ENCODE peak calls at places on chromosomes 11 and 22, in six cellular contexts. V is IMR-90, P is HepG2, F is H1, W is GM12878, I is K562. T is an unnamed sample.

GRCh38 chr11:12744831-12745502 is 70.7 kb downstream of the TEAD1 start:
- DNase-seq in P (no peak), W (no peak), F (no peak), V (peak), I (no peak), T (no peak)

GRCh38 chr11:75852406-75853017 is 37.5 kb downstream of the UVRAG start:
- DNase-seq in W (no peak), F (no peak), I (no peak), V (no peak), P (no peak), T (no peak)

GRCh38 chr22:20750461-20751184 is 23.3 kb upstream of the SERPIND1 start:
- DNase-seq in P (no peak), I (peak), W (peak), V (peak), F (no peak), T (no peak)

GRCh38 chr11:66100272-66101037 is 30.4 kb downstream of the PACS1 start:
- DNase-seq in P (no peak), F (no peak), W (no peak), I (no peak), V (no peak), T (peak)

GRCh38 chr11:17272823-17273222 is 3.7 kb upstream of the NUCB2 start:
- DNase-seq in I (no peak), V (no peak), P (no peak), F (no peak), W (no peak), T (no peak)

GRCh38 chr11:60743058-60743457 is 13.6 kb upstream of the MS4A15 start:
- DNase-seq in F (no peak), V (no peak), W (no peak), I (no peak), P (no peak), T (no peak)

GRCh38 chr22:34880667-34881066 is 185.3 kb upstream of the ISX start:
- DNase-seq in F (no peak), W (no peak), V (no peak), P (no peak), I (no peak), T (no peak)

GRCh38 chr11:110481523-110481922 is 51.8 kb downstream of the FDX1 start:
- DNase-seq in V (no peak), P (no peak), W (no peak), I (peak), F (no peak), T (no peak)

GRCh38 chr11:87265132-87265531 is 227.4 kb downstream of the TMEM135 start:
- DNase-seq in P (no peak), V (peak), W (no peak), I (no peak), F (no peak), T (no peak)

GRCh38 chr11:82842019-82842418 is 58.2 kb downstream of the PRCP start:
- DNase-seq in I (no peak), W (no peak), P (no peak), V (no peak), F (no peak), T (no peak)

GRCh38 chr11:44718612-44719390 is 8.0 kb upstream of the TSPAN18 start:
- DNase-seq in P (no peak), I (no peak), V (no peak), F (no peak), W (no peak), T (no peak)

GRCh38 chr11:116104480-116105174 is 600.4 kb upstream of the CADM1 start:
- DNase-seq in W (no peak), P (no peak), F (no peak), V (no peak), I (no peak), T (no peak)

GRCh38 chr11:44950036-44950624 is 553 bp downstream of the TP53I11 start:
- DNase-seq in P (no peak), I (no peak), W (no peak), V (no peak), F (peak), T (peak)

GRCh38 chr11:41116970-41117369 is 342.5 kb downstream of the LRRC4C start:
- DNase-seq in F (peak), V (no peak), W (no peak), I (no peak), P (no peak), T (no peak)

GRCh38 chr11:41113160-41113559 is 346.3 kb downstream of the LRRC4C start:
- DNase-seq in W (no peak), F (no peak), P (no peak), V (no peak), I (no peak), T (no peak)

GRCh38 chr11:41119484-41119883 is 340.0 kb downstream of the LRRC4C start:
- DNase-seq in V (no peak), I (no peak), W (no peak), F (no peak), P (no peak), T (no peak)

GRCh38 chr11:41118521-41118920 is 340.9 kb downstream of the LRRC4C start:
- DNase-seq in W (no peak), V (no peak), I (no peak), P (no peak), F (no peak), T (no peak)

DNA sequence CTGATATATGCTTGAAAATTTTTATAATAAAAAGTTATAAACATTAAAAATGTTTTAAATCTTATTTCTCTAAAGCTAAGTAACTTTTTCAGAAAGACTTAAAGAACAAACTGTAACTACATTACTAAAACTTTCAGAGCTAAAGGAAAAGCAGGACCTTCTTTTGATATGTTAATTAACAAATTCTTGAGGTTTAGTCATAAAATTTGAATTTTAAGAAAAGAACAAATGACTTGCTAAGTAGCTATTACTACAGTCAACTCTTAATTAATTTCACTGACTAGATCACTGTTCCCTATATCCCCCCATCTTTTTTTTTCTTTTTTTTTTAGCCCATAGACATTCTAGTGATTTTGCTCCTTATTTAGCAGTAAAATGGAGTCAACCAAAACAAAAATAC is 344.4 kb downstream of the LRRC4C start:
- DNase-seq in V (no peak), W (no peak), I (no peak), P (no peak), F (no peak), T (no peak)
- TF ChIP-seq USF2 in V (no peak), W (no peak), I (no peak), P (no peak), F (no peak), T (no peak)

DNA sequence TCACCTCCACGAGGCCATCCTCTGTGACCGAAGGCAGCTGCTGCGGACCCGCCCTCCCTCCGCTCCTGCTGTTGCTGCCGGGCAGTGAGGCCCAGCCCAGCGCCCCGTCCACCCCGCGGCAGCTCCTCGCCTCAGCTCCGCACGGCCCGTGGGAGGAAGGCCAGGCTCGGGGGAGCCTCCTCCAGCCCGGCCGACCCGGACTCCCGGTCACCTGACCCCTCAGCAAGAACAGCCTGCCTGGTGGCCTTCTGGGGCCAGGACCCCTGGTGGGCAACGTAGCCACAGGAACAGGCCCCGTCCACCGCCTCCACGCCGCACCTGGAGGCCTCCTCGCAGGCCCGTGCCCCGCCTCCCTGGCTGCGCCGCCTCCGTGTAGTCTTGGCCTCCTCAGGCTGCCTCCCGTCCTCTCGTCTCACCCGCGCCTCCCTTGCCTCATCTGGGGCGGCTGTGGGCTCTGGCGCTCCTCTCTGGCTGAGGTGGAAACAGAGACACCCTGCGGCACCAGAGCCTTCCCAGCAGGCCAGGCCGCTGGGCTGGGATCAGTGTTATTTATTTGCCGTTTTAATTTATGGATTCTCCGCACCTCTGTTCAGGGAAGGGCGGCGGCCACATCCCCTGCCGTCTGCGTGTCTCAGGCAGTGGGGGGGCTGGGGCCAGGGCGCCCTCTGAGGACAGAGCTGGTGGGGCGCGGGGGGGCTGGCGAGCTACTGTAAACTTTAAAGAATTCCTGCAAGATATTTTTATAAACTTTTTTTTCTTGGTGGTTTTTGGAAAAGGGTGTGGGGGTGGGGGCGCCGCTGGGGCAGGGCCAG is 25.4 kb downstream of the MOB2 start:
- DNase-seq in F (no peak), W (no peak), V (no peak), P (no peak), I (no peak), T (no peak)
- H3K9ac ChIP-seq in F (no peak), W (no peak), V (no peak), P (no peak), I (no peak), T (no peak)

GRCh38 chr11:62431171-62431895 is 12.5 kb downstream of the SCGB1A1 start:
- DNase-seq in V (peak), W (no peak), I (no peak), F (no peak), P (no peak), T (no peak)

GRCh38 chr11:62430350-62430749 is 11.5 kb downstream of the SCGB1A1 start:
- DNase-seq in I (no peak), F (no peak), W (no peak), P (no peak), V (no peak), T (no peak)

GRCh38 chr11:62428871-62429601 is 10.2 kb downstream of the SCGB1A1 start:
- DNase-seq in I (no peak), V (no peak), W (no peak), F (no peak), P (no peak), T (no peak)

GRCh38 chr11:62423012-62423411 is 4.2 kb downstream of the SCGB1A1 start:
- DNase-seq in I (no peak), P (no peak), F (no peak), W (no peak), V (no peak), T (no peak)

GRCh38 chr11:62427630-62428233 is 8.9 kb downstream of the SCGB1A1 start:
- DNase-seq in P (no peak), I (no peak), W (peak), V (peak), F (no peak), T (peak)
- TF ChIP-seq USF2 in P (no peak), I (no peak), W (no peak), V (no peak), F (no peak), T (no peak)

DNA sequence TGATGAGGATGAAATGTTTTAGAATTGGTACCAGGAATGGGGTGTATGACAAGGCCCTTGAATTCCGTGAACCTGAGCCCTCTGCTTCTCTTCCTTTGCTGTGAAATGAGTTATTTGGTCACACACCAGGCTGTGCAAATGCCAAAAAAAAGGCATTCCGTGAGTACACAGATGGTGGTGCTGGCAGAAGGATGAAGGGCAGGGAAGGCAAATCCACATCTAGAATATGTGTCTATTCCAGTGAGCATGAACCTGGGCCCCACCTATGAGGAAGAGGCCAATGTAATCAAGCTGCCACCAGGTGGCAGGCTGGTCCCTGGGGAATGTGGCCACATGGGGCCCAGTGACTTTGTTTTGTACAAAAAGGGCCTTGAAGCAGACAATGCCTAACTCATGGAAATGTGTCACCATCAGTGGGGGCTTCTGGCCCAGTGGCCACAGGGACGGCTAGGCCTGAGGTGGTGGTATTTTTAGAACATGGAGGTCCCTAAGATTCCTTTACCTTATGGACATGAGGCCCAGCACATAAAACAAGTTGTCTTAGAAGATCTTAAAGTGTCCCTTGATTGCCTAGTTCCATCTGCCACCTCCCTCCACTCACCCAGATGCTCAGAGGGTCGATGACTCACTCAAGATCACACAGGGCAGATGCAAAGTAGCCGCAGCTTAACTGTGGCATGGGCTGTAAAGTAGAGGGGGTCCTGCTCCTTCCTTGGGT is 3.9 kb upstream of the RNF215 start:
- DNase-seq in I (peak), W (peak), F (peak), P (peak), V (peak), T (peak)
- H3K9ac ChIP-seq in I (no peak), W (peak), F (no peak), P (no peak), V (no peak), T (no peak)

DNA sequence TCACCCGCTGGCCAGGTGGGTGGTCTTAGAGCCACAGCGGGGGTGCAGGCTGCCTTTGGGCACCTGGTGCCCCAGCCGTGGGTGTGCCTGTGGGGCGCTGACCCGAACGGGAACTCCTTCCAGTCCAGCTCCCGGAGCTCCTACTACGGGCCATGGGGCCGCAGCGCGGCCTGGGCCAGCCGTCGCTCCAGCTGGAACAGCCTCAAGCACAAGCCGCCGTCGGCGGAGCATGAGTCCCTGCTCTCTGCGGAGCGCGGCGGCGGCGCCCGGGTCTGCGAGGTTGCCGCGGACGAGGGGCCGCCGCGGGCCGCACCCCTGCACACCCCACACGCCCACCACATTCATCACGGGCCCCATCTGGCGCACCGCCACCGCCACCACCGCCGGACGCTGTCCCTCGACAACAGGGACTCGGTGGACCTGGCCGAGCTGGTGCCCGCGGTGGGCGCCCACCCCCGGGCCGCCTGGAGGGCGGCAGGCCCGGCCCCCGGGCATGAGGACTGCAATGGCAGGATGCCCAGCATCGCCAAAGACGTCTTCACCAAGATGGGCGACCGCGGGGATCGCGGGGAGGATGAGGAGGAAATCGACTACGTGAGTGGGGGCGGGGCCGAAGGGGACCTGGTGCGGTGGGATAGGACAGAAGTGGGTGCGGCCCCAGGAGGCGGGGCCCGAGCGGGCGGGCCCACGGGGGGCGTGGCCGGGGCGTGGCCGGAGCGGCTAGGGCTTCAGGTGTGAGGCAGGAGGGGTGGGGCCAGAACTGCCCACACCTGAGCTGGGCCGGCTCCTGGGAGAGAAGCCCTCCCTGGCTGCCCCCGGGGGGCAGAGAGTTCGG is 91.5 kb downstream of the CACNA1I start:
- DNase-seq in I (peak), W (no peak), V (no peak), P (no peak), F (peak), T (no peak)
- TF ChIP-seq USF2 in I (no peak), W (no peak), V (no peak), P (no peak), F (no peak), T (no peak)

DNA sequence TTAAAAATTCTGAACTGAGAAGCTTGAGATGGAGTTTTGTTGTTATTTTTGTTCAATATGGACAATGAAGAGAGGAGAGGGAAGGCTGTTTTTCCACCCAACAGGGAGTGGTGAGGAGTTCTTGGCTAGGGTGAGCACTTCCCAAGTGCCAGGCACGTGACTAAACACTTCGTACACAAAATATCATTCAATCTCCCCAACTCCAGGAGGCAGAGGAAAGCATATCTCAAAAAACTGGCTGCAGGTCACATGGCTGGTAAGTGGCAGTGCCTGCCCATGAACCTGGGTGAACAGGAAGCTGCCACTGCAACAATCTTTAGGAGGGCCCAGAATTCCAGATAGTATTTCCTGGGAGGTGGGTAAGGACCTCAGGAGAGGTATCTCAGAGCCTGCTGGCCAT is 11.6 kb downstream of the ELF5 start:
- DNase-seq in W (no peak), F (no peak), I (no peak), V (no peak), P (no peak), T (no peak)
- H3K9ac ChIP-seq in W (no peak), F (no peak), I (no peak), V (no peak), P (peak), T (no peak)

GRCh38 chr11:46666982-46667590 is 33.3 kb downstream of the ARHGAP1 start:
- DNase-seq in P (no peak), W (no peak), I (no peak), V (no peak), F (no peak), T (no peak)
- TF ChIP-seq USF2 in P (no peak), W (no peak), I (no peak), V (no peak), F (no peak), T (no peak)

GRCh38 chr11:22666700-22667439 is 459 bp downstream of the GAS2 start:
- DNase-seq in F (peak), W (no peak), I (no peak), P (peak), V (no peak), T (peak)
- H3K9ac ChIP-seq in F (no peak), W (peak), I (no peak), P (peak), V (no peak), T (no peak)

GRCh38 chr22:45541580-45541979 is 38.9 kb downstream of the FBLN1 start:
- DNase-seq in I (no peak), F (no peak), W (no peak), P (no peak), V (no peak), T (no peak)
- TF ChIP-seq USF2 in I (no peak), F (no peak), W (no peak), P (no peak), V (no peak), T (no peak)